ENCODE peak calls at places on chromosomes 6 and 20, in four cellular contexts. One of them, this sample, is unnamed.

GRCh38 chr6:76790881-76791280 is 672.4 kb downstream of the HTR1B start:
- DNase-seq in HCT116: no peak
- DNase-seq in HepG2: no peak
- DNase-seq in GM12878: no peak
- DNase-seq in this sample: no peak

GRCh38 chr20:25277941-25278521 is 30.1 kb downstream of the PYGB start:
- DNase-seq in HCT116: no peak
- DNase-seq in HepG2: no peak
- DNase-seq in GM12878: no peak
- DNase-seq in this sample: no peak

GRCh38 chr20:45456632-45457031 is 12.9 kb upstream of the WFDC2 start:
- DNase-seq in HCT116: peak
- DNase-seq in HepG2: peak
- DNase-seq in GM12878: no peak
- DNase-seq in this sample: peak

GRCh38 chr6:120764312-120764711 is 570.0 kb downstream of the TBC1D32 start:
- DNase-seq in HCT116: no peak
- DNase-seq in HepG2: no peak
- DNase-seq in GM12878: no peak
- DNase-seq in this sample: no peak

GRCh38 chr6:155224031-155224451 is 39.8 kb upstream of the CLDN20 start:
- DNase-seq in HCT116: peak
- DNase-seq in HepG2: peak
- DNase-seq in GM12878: peak
- DNase-seq in this sample: peak

GRCh38 chr6:166005401-166005845 is 162.2 kb downstream of the TBXT start:
- DNase-seq in HCT116: no peak
- DNase-seq in HepG2: no peak
- DNase-seq in GM12878: no peak
- DNase-seq in this sample: no peak

GRCh38 chr20:9253140-9253539 is 184.3 kb downstream of the PLCB4 start:
- DNase-seq in HCT116: no peak
- DNase-seq in HepG2: no peak
- DNase-seq in GM12878: no peak
- DNase-seq in this sample: no peak

GRCh38 chr6:119541132-119541905 is 191.8 kb upstream of the MAN1A1 start:
- DNase-seq in HCT116: peak
- DNase-seq in HepG2: no peak
- DNase-seq in GM12878: no peak
- DNase-seq in this sample: no peak

GRCh38 chr6:170222498-170223471 is 68.1 kb downstream of the DLL1 start:
- DNase-seq in HCT116: no peak
- DNase-seq in HepG2: no peak
- DNase-seq in GM12878: no peak
- DNase-seq in this sample: no peak

GRCh38 chr6:26520088-26520839 is 17.9 kb upstream of the HMGN4 start:
- DNase-seq in HCT116: no peak
- DNase-seq in HepG2: peak
- DNase-seq in GM12878: no peak
- DNase-seq in this sample: peak
- TF ChIP-seq POLR2AphosphoS5 in HCT116: peak
- TF ChIP-seq POLR2AphosphoS5 in HepG2: peak
- TF ChIP-seq POLR2AphosphoS5 in GM12878: no peak
- TF ChIP-seq POLR2AphosphoS5 in this sample: no peak

DNA sequence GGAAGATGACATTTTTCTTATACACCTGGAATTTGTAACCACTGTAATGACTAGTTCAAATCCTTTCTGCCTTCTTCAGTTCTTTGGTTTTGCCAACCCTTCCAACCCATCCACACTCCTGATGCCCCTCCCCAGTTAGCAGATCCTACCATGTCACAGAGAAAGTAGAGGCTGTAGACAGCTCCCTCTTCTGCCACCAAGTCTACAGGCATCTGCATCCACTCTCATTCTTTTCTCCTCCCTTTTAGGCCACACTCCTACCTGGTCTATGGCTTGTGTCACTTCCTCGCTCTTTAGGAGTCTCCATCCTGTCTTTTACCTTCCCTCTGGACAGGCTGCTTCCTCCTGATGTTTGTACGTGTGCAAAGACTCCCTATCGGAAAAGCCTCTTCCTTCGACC is 13.5 kb upstream of the STK38 start:
- DNase-seq in HCT116: no peak
- DNase-seq in HepG2: no peak
- DNase-seq in GM12878: no peak
- DNase-seq in this sample: no peak
- H2AFZ ChIP-seq in HCT116: no peak
- H2AFZ ChIP-seq in HepG2: no peak
- H2AFZ ChIP-seq in GM12878: no peak
- H2AFZ ChIP-seq in this sample: no peak

GRCh38 chr20:38373898-38374297 is 27.6 kb downstream of the LBP start:
- DNase-seq in HCT116: no peak
- DNase-seq in HepG2: no peak
- DNase-seq in GM12878: no peak
- DNase-seq in this sample: no peak

GRCh38 chr20:38369387-38369786 is 23.1 kb downstream of the LBP start:
- DNase-seq in HCT116: peak
- DNase-seq in HepG2: peak
- DNase-seq in GM12878: no peak
- DNase-seq in this sample: peak

GRCh38 chr20:38372830-38373229 is 26.5 kb downstream of the LBP start:
- DNase-seq in HCT116: no peak
- DNase-seq in HepG2: no peak
- DNase-seq in GM12878: no peak
- DNase-seq in this sample: no peak

GRCh38 chr20:38377039-38377715 is 30.9 kb downstream of the LBP start:
- DNase-seq in HCT116: no peak
- DNase-seq in HepG2: no peak
- DNase-seq in GM12878: no peak
- DNase-seq in this sample: no peak

DNA sequence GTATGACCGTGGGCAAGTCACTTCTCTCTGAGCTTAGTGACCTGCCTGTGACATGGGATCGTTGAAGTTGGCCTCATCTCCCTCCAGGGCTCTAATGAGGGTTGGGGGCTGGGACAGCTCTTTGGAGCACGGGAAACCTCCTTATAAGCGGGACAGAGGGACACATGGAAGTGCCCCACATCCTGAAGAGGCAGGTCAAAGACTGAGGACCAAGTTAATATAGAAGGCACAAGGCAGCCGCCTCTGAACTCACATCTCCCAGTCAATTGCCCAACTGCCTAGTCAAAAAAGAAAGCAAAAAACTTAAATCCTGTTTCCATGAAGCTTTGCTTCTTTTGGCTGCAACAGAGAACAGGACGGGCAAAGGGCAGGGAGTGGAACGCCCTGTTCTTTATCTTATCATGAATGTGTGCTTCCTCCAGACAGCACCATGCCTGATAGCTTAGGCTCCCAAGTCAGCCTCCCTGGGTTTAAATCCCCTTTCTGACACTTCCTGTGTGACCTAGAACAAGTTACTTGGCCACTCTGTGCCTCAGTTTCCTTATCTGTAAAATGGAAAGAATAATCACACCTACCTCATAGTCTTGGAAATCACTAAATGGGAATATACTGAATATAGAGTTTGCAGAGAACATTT is 27.1 kb downstream of the LBP start:
- DNase-seq in HCT116: no peak
- DNase-seq in HepG2: no peak
- DNase-seq in GM12878: no peak
- DNase-seq in this sample: peak
- TF ChIP-seq POLR2AphosphoS5 in HCT116: no peak
- TF ChIP-seq POLR2AphosphoS5 in HepG2: no peak
- TF ChIP-seq POLR2AphosphoS5 in GM12878: no peak
- TF ChIP-seq POLR2AphosphoS5 in this sample: no peak

DNA sequence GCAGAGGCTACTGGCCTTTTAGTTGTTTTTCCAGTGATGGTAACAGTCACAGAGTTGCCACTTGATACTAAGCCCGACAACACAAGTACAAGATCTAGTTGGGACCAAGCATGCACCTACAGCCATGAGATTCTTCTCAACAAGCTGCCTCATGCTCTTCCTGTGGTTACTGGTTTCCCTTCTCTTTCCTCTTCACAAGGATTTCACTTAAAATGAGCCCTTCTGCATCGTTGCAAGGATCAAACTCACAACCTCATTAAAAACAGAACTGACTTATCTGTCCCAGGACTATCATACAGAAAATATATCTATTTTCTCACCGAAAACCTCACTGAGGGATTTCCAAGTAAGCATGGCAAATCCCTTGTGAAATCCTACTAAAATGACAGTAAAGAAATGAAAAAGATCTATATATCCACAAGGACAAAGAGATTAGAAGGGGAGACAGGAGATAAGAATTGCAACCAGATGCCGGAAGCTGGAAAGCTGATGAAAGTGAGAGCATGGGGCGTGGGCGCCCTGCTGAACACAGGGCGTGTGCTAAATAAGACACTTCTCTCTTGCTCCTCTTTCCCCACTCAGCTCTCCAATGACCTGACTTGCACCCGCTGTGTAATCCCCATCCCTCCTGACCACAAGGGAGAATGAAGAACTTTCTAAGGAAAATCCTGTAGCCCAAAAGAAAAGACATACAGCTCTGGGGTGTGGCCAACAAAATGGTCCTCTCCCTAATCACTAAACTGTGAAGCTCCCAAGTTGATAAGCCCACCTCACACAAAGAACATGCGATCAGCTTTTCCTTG is 13.4 kb downstream of the MTFR2 start:
- DNase-seq in HCT116: no peak
- DNase-seq in HepG2: no peak
- DNase-seq in GM12878: no peak
- DNase-seq in this sample: no peak
- H2AFZ ChIP-seq in HCT116: no peak
- H2AFZ ChIP-seq in HepG2: no peak
- H2AFZ ChIP-seq in GM12878: no peak
- H2AFZ ChIP-seq in this sample: no peak

DNA sequence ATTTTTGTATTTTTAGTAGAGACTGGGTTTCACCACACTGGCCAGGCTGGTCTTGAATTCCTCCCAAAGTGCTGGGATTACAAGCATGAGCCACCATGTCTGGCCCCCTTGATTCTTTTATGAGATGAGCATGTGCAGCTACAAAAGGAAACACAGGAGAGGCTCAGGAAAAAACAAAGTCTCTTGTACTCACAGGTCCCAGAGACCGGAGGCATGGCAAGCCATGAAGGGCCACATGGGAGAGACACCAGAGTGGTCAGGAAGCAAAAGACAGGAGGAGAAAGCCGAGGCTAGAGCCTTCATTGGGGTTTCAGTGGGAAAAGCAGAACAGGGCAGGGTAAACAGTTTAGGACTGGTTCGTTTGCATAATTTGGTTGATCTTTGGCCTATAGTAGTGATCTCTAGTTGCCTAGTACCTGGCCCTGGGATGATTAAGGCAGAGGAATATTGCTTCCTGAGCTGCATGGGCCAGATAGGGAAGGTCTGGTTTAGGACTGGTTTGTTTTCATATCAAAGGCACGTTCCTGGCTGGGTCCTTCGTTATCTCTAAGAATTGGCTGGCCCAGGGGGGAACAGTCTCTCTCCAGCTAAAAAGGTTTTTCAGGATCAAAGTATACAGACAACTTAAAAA is 48.2 kb upstream of the PRND start:
- DNase-seq in HCT116: no peak
- DNase-seq in HepG2: no peak
- DNase-seq in GM12878: no peak
- DNase-seq in this sample: no peak
- TF ChIP-seq POLR2AphosphoS5 in HCT116: no peak
- TF ChIP-seq POLR2AphosphoS5 in HepG2: no peak
- TF ChIP-seq POLR2AphosphoS5 in GM12878: no peak
- TF ChIP-seq POLR2AphosphoS5 in this sample: no peak

DNA sequence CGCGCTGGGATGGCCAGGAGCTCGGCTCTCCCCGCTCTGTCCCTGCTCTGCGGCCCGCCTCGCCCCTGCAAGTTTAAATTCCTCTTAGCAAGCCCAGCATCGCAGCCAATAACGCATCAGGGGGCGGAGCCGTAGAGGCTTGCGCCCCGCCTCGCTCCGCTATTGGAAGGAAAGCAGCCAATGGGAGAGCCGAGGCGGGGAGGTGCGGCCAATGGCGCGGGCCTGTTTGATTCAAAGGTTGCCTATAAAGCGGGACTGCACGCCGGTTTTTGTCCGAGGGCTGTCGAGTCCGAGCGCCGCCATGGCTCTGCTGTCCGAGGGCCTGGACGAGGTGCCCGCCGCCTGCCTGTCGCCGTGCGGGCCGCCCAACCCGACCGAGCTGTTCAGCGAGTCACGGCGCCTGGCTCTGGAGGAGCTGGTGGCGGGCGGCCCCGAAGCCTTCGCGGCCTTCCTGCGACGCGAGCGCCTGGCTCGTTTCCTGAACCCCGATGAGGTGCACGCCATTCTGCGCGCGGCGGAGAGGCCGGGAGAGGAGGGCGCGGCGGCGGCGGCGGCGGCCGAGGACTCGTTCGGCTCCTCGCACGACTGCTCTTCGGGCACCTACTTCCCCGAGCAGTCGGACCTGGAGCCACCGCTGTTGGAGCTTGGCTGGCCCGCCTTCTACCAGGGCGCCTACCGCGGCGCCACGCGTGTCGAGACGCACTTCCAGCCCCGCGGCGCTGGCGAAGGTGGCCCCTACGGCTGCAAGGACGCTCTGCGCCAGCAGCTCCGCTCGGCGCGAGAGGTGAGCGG is at the start of gene FAM83D:
- DNase-seq in HCT116: peak
- DNase-seq in HepG2: peak
- DNase-seq in GM12878: peak
- DNase-seq in this sample: peak
- H2AFZ ChIP-seq in HCT116: peak
- H2AFZ ChIP-seq in HepG2: peak
- H2AFZ ChIP-seq in GM12878: peak
- H2AFZ ChIP-seq in this sample: peak